ENCODE peak calls at places on chromosome 12, in four cellular contexts. B is H1, G is mammary epithelial cell, U is IMR-90. R is an unnamed sample. For H3K9me3, the result is how much of the 10 kb centered on the place peaks cover.

GRCh38 chr12:57166971-57167371 is 19.6 kb upstream of the LRP1-AS start:
- DNase-seq in B (no peak), G (peak), U (peak), R (no peak)

GRCh38 chr12:2876431-2877046 is 435 bp downstream of the FOXM1 start:
- DNase-seq in B (no peak), G (peak), U (no peak), R (no peak)

GRCh38 chr12:99131761-99132199 is 486.7 kb downstream of the APAF1 start:
- DNase-seq in B (peak), G (no peak), U (no peak), R (peak)

GRCh38 chr12:89507015-89507824 is 17.4 kb downstream of the GALNT4 start:
- DNase-seq in B (no peak), G (no peak), U (no peak), R (no peak)

GRCh38 chr12:65121049-65121955 is at the start of gene WIF1:
- DNase-seq in B (peak), G (peak), U (no peak), R (peak)

GRCh38 chr12:60494249-60494648 is 898.4 kb downstream of the SLC16A7 start:
- DNase-seq in B (no peak), G (peak), U (peak), R (peak)

GRCh38 chr12:50221228-50222008 is 54.2 kb upstream of the CERS5 start:
- DNase-seq in B (no peak), G (peak), U (peak), R (no peak)

GRCh38 chr12:65922077-65922476 is 97.8 kb downstream of the HMGA2 start:
- DNase-seq in B (no peak), G (no peak), U (no peak), R (no peak)

GRCh38 chr12:57694459-57695019 is 607 bp downstream of the OS9 start:
- DNase-seq in B (no peak), G (peak), U (no peak), R (no peak)

GRCh38 chr12:14810953-14811483 is 3.0 kb downstream of the SMCO3 start:
- DNase-seq in B (no peak), G (peak), U (peak), R (no peak)

GRCh38 chr12:45464699-45465098 is 248.8 kb downstream of the ANO6 start:
- DNase-seq in B (no peak), G (no peak), U (no peak), R (no peak)

GRCh38 chr12:104863549-104863948 is 94.5 kb downstream of the SLC41A2 start:
- DNase-seq in B (no peak), G (peak), U (peak), R (no peak)

GRCh38 chr12:67543371-67543770 is 105.2 kb upstream of the DYRK2 start:
- DNase-seq in B (no peak), G (no peak), U (no peak), R (no peak)

GRCh38 chr12:88546851-88547250 is 33.4 kb downstream of the KITLG start:
- DNase-seq in B (no peak), G (no peak), U (peak), R (no peak)

GRCh38 chr12:25463005-25463404 is 90.1 kb downstream of the LMNTD1 start:
- DNase-seq in B (no peak), G (no peak), U (no peak), R (no peak)

GRCh38 chr12:107655281-107656065 is 30.1 kb upstream of the PWP1 start:
- DNase-seq in B (no peak), G (no peak), U (no peak), R (no peak)

GRCh38 chr12:104457746-104458644 is 1.2 kb downstream of the CHST11 start:
- DNase-seq in B (no peak), G (peak), U (no peak), R (no peak)

GRCh38 chr12:64412458-64412857 is 8.3 kb downstream of the XPOT start:
- DNase-seq in B (no peak), G (no peak), U (no peak), R (no peak)

GRCh38 chr12:53049582-53050318 is at the start of gene TNS2:
- DNase-seq in B (no peak), G (no peak), U (peak), R (no peak)

GRCh38 chr12:132949936-132950837 is 5.9 kb downstream of the ZNF605 start:
- DNase-seq in B (no peak), G (no peak), U (no peak), R (no peak)
- H3K9me3 ChIP-seq in B (half or more), G (half or more), U (half or more), R (under half)

DNA sequence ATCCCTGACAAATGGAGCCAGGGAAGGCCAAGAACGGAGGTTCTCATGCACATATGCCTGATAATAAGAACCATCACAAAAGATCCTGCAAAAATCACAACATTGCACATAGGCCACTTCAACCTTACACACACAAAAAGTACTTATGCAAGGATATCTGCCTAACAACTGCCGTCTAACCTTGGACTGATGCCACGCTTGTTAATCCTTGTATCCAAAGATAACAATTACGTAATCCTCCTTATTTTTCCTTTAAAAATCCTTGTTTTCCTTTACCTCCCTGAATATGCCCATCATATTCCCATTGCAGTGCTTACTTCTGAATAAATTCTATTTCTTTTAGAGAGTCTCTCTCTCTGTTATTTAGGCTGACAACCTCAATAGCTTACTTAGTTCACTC is 59.5 kb downstream of the TMEM116 start:
- DNase-seq in B (no peak), G (no peak), U (peak), R (no peak)
- H3K9me3 ChIP-seq in B (under half), G (under half), U (under half), R (under half)

GRCh38 chr12:47517122-47517521 is 188.7 kb downstream of the RPAP3 start:
- DNase-seq in B (no peak), G (no peak), U (no peak), R (no peak)
- H3K9me3 ChIP-seq in B (under half), G (under half), U (under half), R (under half)

DNA sequence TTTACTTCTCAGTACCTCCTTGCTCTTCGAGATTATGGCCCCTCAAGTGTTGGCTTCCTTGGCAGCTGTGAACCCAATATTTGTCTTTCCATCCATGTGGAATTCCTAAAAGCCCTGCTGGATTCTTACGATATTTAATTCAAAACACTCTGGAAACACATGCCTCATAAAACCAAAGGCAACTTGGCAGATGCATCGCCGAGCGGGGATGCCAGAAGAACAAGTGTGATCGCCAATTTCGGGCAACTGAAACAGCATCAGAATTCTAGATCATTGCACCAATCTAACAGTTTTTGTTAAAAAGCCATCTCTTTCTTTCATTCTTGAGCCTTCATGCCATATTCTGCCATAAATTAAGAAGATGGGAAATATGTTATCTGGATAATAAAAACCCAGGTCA is 934.4 kb downstream of the AACS start:
- DNase-seq in B (no peak), G (no peak), U (no peak), R (no peak)
- H3K9me3 ChIP-seq in B (under half), G (under half), U (under half), R (under half)

DNA sequence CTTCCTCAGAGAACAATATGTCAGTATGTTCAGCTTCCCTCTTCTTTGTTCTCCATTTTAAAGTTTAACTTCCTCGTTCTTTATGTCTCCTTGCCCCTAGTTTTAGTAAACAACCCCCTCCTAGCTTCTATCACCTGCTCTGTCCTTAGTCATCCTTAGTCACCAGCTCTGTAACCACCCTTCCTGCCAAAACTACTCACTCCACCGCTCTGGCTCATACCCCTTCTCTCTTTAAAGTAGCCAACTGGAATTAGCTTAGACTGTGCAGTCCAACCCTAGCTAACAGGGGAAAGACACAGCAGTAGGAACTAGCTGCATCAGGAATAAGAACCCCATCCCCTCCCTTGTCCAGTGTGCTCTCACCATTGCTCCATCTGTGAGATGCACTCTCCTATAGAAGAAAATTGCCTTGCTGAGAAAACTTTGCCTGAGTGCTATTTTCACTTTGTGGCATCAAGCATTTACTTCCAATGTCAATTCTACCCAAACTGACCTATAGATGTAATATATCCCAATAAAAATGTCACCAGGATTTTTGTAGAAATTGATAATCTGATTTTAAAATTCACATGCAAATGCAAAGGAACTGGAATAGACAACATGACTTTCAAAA is 603.2 kb downstream of the C12orf50 start:
- DNase-seq in B (no peak), G (peak), U (peak), R (no peak)
- H3K9me3 ChIP-seq in B (under half), G (under half), U (under half), R (under half)

R was measured in NT2/D1.